ENCODE peak calls at places on chromosome 3, in six cellular contexts. One of them, this sample, is unnamed.

GRCh38 chr3:27607370-27607769 is 114.8 kb downstream of the EOMES start:
- DNase-seq in transverse colon: no peak
- DNase-seq in lung: no peak
- DNase-seq in spleen: no peak
- DNase-seq in upper lobe of right lung: no peak
- DNase-seq in CD8-positive, alpha-beta memory T cell: no peak
- DNase-seq in this sample: no peak

GRCh38 chr3:107662109-107662477 is 139.3 kb downstream of the BBX start:
- DNase-seq in upper lobe of right lung: no peak
- DNase-seq in transverse colon: no peak
- DNase-seq in lung: no peak
- DNase-seq in spleen: no peak
- DNase-seq in CD8-positive, alpha-beta memory T cell: no peak
- DNase-seq in this sample: no peak

GRCh38 chr3:25663324-25664065 is 1.2 kb downstream of the TOP2B start:
- DNase-seq in spleen: no peak
- DNase-seq in upper lobe of right lung: no peak
- DNase-seq in CD8-positive, alpha-beta memory T cell: peak; percentile 71
- DNase-seq in transverse colon: peak; percentile 27
- DNase-seq in lung: no peak
- DNase-seq in this sample: no peak

GRCh38 chr3:181487236-181487978 is 224.3 kb upstream of the SOX2 start:
- DNase-seq in transverse colon: no peak
- DNase-seq in CD8-positive, alpha-beta memory T cell: no peak
- DNase-seq in upper lobe of right lung: no peak
- DNase-seq in spleen: no peak
- DNase-seq in lung: no peak
- DNase-seq in this sample: no peak

GRCh38 chr3:62214850-62215249 is 158.5 kb downstream of the FEZF2 start:
- DNase-seq in upper lobe of right lung: no peak
- DNase-seq in spleen: no peak
- DNase-seq in transverse colon: no peak
- DNase-seq in lung: no peak
- DNase-seq in CD8-positive, alpha-beta memory T cell: no peak
- DNase-seq in this sample: no peak

GRCh38 chr3:99515-99914 is 97.0 kb upstream of the CHL1 start:
- DNase-seq in CD8-positive, alpha-beta memory T cell: no peak
- DNase-seq in spleen: no peak
- DNase-seq in upper lobe of right lung: no peak
- DNase-seq in lung: no peak
- DNase-seq in transverse colon: no peak
- DNase-seq in this sample: no peak

GRCh38 chr3:42980909-42981308 is 1.8 kb downstream of the GASK1A start:
- DNase-seq in CD8-positive, alpha-beta memory T cell: no peak
- DNase-seq in lung: no peak
- DNase-seq in transverse colon: no peak
- DNase-seq in upper lobe of right lung: no peak
- DNase-seq in spleen: no peak
- DNase-seq in this sample: no peak

GRCh38 chr3:141240290-141241247 is 8.9 kb downstream of the PXYLP1 start:
- DNase-seq in transverse colon: no peak
- DNase-seq in CD8-positive, alpha-beta memory T cell: no peak
- DNase-seq in spleen: no peak
- DNase-seq in lung: no peak
- DNase-seq in upper lobe of right lung: no peak
- DNase-seq in this sample: no peak

GRCh38 chr3:32643354-32643753 is 41.6 kb upstream of the CNOT10 start:
- DNase-seq in spleen: no peak
- DNase-seq in upper lobe of right lung: no peak
- DNase-seq in transverse colon: no peak
- DNase-seq in lung: no peak
- DNase-seq in CD8-positive, alpha-beta memory T cell: no peak
- DNase-seq in this sample: no peak

GRCh38 chr3:73614385-73614784 is 10.4 kb downstream of the PDZRN3 start:
- DNase-seq in spleen: no peak
- DNase-seq in transverse colon: peak; percentile 20
- DNase-seq in upper lobe of right lung: no peak
- DNase-seq in CD8-positive, alpha-beta memory T cell: no peak
- DNase-seq in lung: no peak
- DNase-seq in this sample: no peak

GRCh38 chr3:12897537-12898289 is 56.3 kb upstream of the RPL32 start:
- DNase-seq in upper lobe of right lung: no peak
- DNase-seq in transverse colon: no peak
- DNase-seq in CD8-positive, alpha-beta memory T cell: no peak
- DNase-seq in lung: no peak
- DNase-seq in spleen: peak; percentile 57
- DNase-seq in this sample: no peak

GRCh38 chr3:148792540-148792939 is 35.1 kb upstream of the CPB1 start:
- DNase-seq in spleen: no peak
- DNase-seq in transverse colon: no peak
- DNase-seq in upper lobe of right lung: no peak
- DNase-seq in lung: no peak
- DNase-seq in CD8-positive, alpha-beta memory T cell: no peak
- DNase-seq in this sample: no peak

GRCh38 chr3:27724459-27725197 is 2.5 kb upstream of the EOMES start:
- DNase-seq in transverse colon: no peak
- DNase-seq in upper lobe of right lung: no peak
- DNase-seq in CD8-positive, alpha-beta memory T cell: no peak
- DNase-seq in lung: no peak
- DNase-seq in spleen: no peak
- DNase-seq in this sample: no peak

GRCh38 chr3:72011495-72011894 is 226.5 kb upstream of the PROK2 start:
- DNase-seq in transverse colon: no peak
- DNase-seq in spleen: no peak
- DNase-seq in upper lobe of right lung: no peak
- DNase-seq in CD8-positive, alpha-beta memory T cell: no peak
- DNase-seq in lung: no peak
- DNase-seq in this sample: no peak

GRCh38 chr3:134459506-134460041 is 26.2 kb downstream of the ANAPC13 start:
- DNase-seq in lung: no peak
- DNase-seq in CD8-positive, alpha-beta memory T cell: no peak
- DNase-seq in spleen: no peak
- DNase-seq in upper lobe of right lung: no peak
- DNase-seq in transverse colon: no peak
- DNase-seq in this sample: no peak

GRCh38 chr3:27425896-27426565 is 56.8 kb upstream of the NEK10 start:
- DNase-seq in lung: no peak
- DNase-seq in transverse colon: no peak
- DNase-seq in CD8-positive, alpha-beta memory T cell: no peak
- DNase-seq in spleen: no peak
- DNase-seq in upper lobe of right lung: no peak
- DNase-seq in this sample: no peak

GRCh38 chr3:60912876-60913275 is 338.4 kb downstream of the FHIT start:
- DNase-seq in CD8-positive, alpha-beta memory T cell: no peak
- DNase-seq in lung: no peak
- DNase-seq in upper lobe of right lung: no peak
- DNase-seq in transverse colon: no peak
- DNase-seq in spleen: no peak
- DNase-seq in this sample: no peak

GRCh38 chr3:36740822-36741221 is 23.5 kb downstream of the DCLK3 start:
- DNase-seq in CD8-positive, alpha-beta memory T cell: no peak
- DNase-seq in upper lobe of right lung: no peak
- DNase-seq in transverse colon: no peak
- DNase-seq in lung: no peak
- DNase-seq in spleen: no peak
- DNase-seq in this sample: no peak

GRCh38 chr3:2096196-2096595 is 2.5 kb upstream of the CNTN4 start:
- DNase-seq in spleen: no peak
- DNase-seq in upper lobe of right lung: no peak
- DNase-seq in lung: no peak
- DNase-seq in CD8-positive, alpha-beta memory T cell: no peak
- DNase-seq in transverse colon: no peak
- DNase-seq in this sample: no peak

GRCh38 chr3:112381673-112382542 is 49.0 kb downstream of the CD200 start:
- DNase-seq in spleen: no peak
- DNase-seq in upper lobe of right lung: no peak
- DNase-seq in CD8-positive, alpha-beta memory T cell: no peak
- DNase-seq in transverse colon: no peak
- DNase-seq in lung: no peak
- DNase-seq in this sample: no peak

GRCh38 chr3:44962606-44963393 is 13.2 kb downstream of the ZDHHC3 start:
- DNase-seq in lung: peak; percentile 49
- DNase-seq in spleen: no peak
- DNase-seq in CD8-positive, alpha-beta memory T cell: no peak
- DNase-seq in transverse colon: no peak
- DNase-seq in upper lobe of right lung: no peak
- DNase-seq in this sample: no peak

GRCh38 chr3:23623841-23624240 is 181.9 kb upstream of the UBE2E1 start:
- DNase-seq in upper lobe of right lung: no peak
- DNase-seq in transverse colon: no peak
- DNase-seq in spleen: no peak
- DNase-seq in CD8-positive, alpha-beta memory T cell: no peak
- DNase-seq in lung: no peak
- DNase-seq in this sample: no peak

GRCh38 chr3:193826126-193826795 is 233.3 kb downstream of the OPA1 start:
- DNase-seq in upper lobe of right lung: no peak
- DNase-seq in spleen: no peak
- DNase-seq in CD8-positive, alpha-beta memory T cell: no peak
- DNase-seq in transverse colon: peak; percentile 27
- DNase-seq in lung: no peak
- DNase-seq in this sample: no peak

GRCh38 chr3:108076564-108076963 is 14.3 kb downstream of the CD47 start:
- DNase-seq in spleen: no peak
- DNase-seq in CD8-positive, alpha-beta memory T cell: no peak
- DNase-seq in lung: no peak
- DNase-seq in transverse colon: no peak
- DNase-seq in upper lobe of right lung: no peak
- DNase-seq in this sample: no peak

GRCh38 chr3:72332036-72332435 is 516.2 kb downstream of the SHQ1 start:
- DNase-seq in CD8-positive, alpha-beta memory T cell: no peak
- DNase-seq in spleen: no peak
- DNase-seq in lung: no peak
- DNase-seq in upper lobe of right lung: no peak
- DNase-seq in transverse colon: no peak
- DNase-seq in this sample: no peak

GRCh38 chr3:115099115-115099884 is 47.8 kb downstream of the ZBTB20 start:
- DNase-seq in lung: no peak
- DNase-seq in spleen: no peak
- DNase-seq in transverse colon: no peak
- DNase-seq in upper lobe of right lung: no peak
- DNase-seq in CD8-positive, alpha-beta memory T cell: no peak
- DNase-seq in this sample: no peak

GRCh38 chr3:161171113-161171512 is 50.0 kb upstream of the NMD3 start:
- DNase-seq in CD8-positive, alpha-beta memory T cell: no peak
- DNase-seq in spleen: no peak
- DNase-seq in transverse colon: no peak
- DNase-seq in lung: no peak
- DNase-seq in upper lobe of right lung: no peak
- DNase-seq in this sample: no peak

GRCh38 chr3:69806735-69807438 is 67.6 kb downstream of the MITF start:
- DNase-seq in spleen: no peak
- DNase-seq in CD8-positive, alpha-beta memory T cell: no peak
- DNase-seq in upper lobe of right lung: no peak
- DNase-seq in lung: no peak
- DNase-seq in transverse colon: no peak
- DNase-seq in this sample: no peak

GRCh38 chr3:142952272-142953193 is 10.9 kb downstream of the PAQR9 start:
- DNase-seq in upper lobe of right lung: no peak
- DNase-seq in transverse colon: no peak
- DNase-seq in lung: no peak
- DNase-seq in CD8-positive, alpha-beta memory T cell: no peak
- DNase-seq in spleen: no peak
- DNase-seq in this sample: no peak

GRCh38 chr3:126132751-126133511 is 47.5 kb downstream of the ALDH1L1 start:
- DNase-seq in lung: no peak
- DNase-seq in upper lobe of right lung: peak; percentile 48
- DNase-seq in transverse colon: peak; percentile 2
- DNase-seq in CD8-positive, alpha-beta memory T cell: no peak
- DNase-seq in spleen: peak; percentile 61
- DNase-seq in this sample: no peak

GRCh38 chr3:189144645-189145044 is 27.1 kb upstream of the TPRG1 start:
- DNase-seq in transverse colon: no peak
- DNase-seq in spleen: no peak
- DNase-seq in CD8-positive, alpha-beta memory T cell: peak; percentile 8
- DNase-seq in upper lobe of right lung: no peak
- DNase-seq in lung: no peak
- DNase-seq in this sample: no peak

GRCh38 chr3:60010778-60011177 is 961.0 kb upstream of the CFAP20DC start:
- DNase-seq in transverse colon: no peak
- DNase-seq in spleen: no peak
- DNase-seq in lung: no peak
- DNase-seq in upper lobe of right lung: no peak
- DNase-seq in CD8-positive, alpha-beta memory T cell: peak; percentile 85
- DNase-seq in this sample: no peak

GRCh38 chr3:138950006-138950644 is 3.1 kb downstream of the FOXL2NB start:
- DNase-seq in lung: no peak
- DNase-seq in upper lobe of right lung: no peak
- DNase-seq in spleen: no peak
- DNase-seq in CD8-positive, alpha-beta memory T cell: no peak
- DNase-seq in transverse colon: no peak
- DNase-seq in this sample: no peak

GRCh38 chr3:53258600-53259426 is 3.0 kb upstream of the TKT start:
- DNase-seq in CD8-positive, alpha-beta memory T cell: no peak
- DNase-seq in spleen: no peak
- DNase-seq in upper lobe of right lung: no peak
- DNase-seq in transverse colon: no peak
- DNase-seq in lung: no peak
- DNase-seq in this sample: no peak
- H3K27ac ChIP-seq in CD8-positive, alpha-beta memory T cell: no peak overlapping the region
- H3K27ac ChIP-seq in spleen: no peak overlapping the region
- H3K27ac ChIP-seq in upper lobe of right lung: no peak overlapping the region
- H3K27ac ChIP-seq in transverse colon: no peak overlapping the region
- H3K27ac ChIP-seq in lung: no peak overlapping the region
- H3K27ac ChIP-seq in this sample: no peak overlapping the region

DNA sequence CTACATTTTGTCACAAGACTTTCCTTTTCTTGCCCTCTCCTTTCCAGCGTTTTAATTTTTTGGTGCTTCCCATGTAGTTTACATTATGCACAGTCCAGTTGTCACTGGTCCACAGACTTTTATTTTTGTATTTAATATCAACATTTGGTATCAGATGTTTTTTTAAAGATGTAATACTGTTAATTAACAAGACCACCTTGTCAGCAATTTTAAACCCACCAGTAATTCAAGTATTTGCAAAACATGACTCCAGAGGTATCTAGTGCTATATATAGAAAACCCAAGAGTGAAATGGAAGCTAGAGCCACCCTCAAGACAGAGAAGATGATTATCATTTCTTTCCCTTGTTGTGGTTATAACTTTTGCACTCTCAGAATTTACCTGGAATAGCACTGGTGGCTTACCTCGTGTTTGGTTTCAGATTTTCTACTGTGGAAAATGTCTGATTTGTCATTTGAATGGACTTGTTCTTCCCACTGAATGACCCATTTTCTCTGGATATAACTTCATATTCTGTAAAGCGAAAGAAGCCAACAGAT is 56.2 kb downstream of the TFG start:
- DNase-seq in transverse colon: no peak
- DNase-seq in spleen: no peak
- DNase-seq in lung: no peak
- DNase-seq in upper lobe of right lung: no peak
- DNase-seq in CD8-positive, alpha-beta memory T cell: no peak
- DNase-seq in this sample: no peak
- H3K27ac ChIP-seq in transverse colon: no peak overlapping the region
- H3K27ac ChIP-seq in spleen: no peak overlapping the region
- H3K27ac ChIP-seq in lung: no peak overlapping the region
- H3K27ac ChIP-seq in upper lobe of right lung: no peak overlapping the region
- H3K27ac ChIP-seq in CD8-positive, alpha-beta memory T cell: no peak overlapping the region
- H3K27ac ChIP-seq in this sample: no peak overlapping the region

GRCh38 chr3:15324335-15324734 is 8.1 kb downstream of the SH3BP5 start:
- DNase-seq in CD8-positive, alpha-beta memory T cell: no peak
- DNase-seq in lung: no peak
- DNase-seq in upper lobe of right lung: no peak
- DNase-seq in spleen: no peak
- DNase-seq in transverse colon: no peak
- DNase-seq in this sample: no peak
- H3K27ac ChIP-seq in CD8-positive, alpha-beta memory T cell: no peak overlapping the region
- H3K27ac ChIP-seq in lung: no peak overlapping the region
- H3K27ac ChIP-seq in upper lobe of right lung: no peak overlapping the region
- H3K27ac ChIP-seq in spleen: no peak overlapping the region
- H3K27ac ChIP-seq in transverse colon: no peak overlapping the region
- H3K27ac ChIP-seq in this sample: peak overlapping the region; percentile 23

GRCh38 chr3:177057768-177058167 is 139.5 kb downstream of the TBL1XR1 start:
- DNase-seq in CD8-positive, alpha-beta memory T cell: peak; percentile 22
- DNase-seq in upper lobe of right lung: no peak
- DNase-seq in spleen: no peak
- DNase-seq in transverse colon: no peak
- DNase-seq in lung: no peak
- DNase-seq in this sample: no peak
- H3K27ac ChIP-seq in CD8-positive, alpha-beta memory T cell: no peak overlapping the region
- H3K27ac ChIP-seq in upper lobe of right lung: no peak overlapping the region
- H3K27ac ChIP-seq in spleen: no peak overlapping the region
- H3K27ac ChIP-seq in transverse colon: peak overlapping the region; percentile 57
- H3K27ac ChIP-seq in lung: no peak overlapping the region
- H3K27ac ChIP-seq in this sample: no peak overlapping the region